ENCODE peak calls at places on chromosomes 12 and 14, in four cellular contexts. Q, V, H and K are unnamed samples. For H3K9me3, the result is how much of the 10 kb centered on the place peaks cover.

GRCh38 chr12:98345308-98345876 is 170.0 kb upstream of the TMPO start:
- DNase-seq in H (no peak), Q (no peak), V (no peak), K (no peak)

GRCh38 chr14:89206426-89206825 is 210.6 kb downstream of the FOXN3 start:
- DNase-seq in Q (no peak), H (no peak), V (no peak), K (no peak)

GRCh38 chr14:60514378-60515243 is 5.7 kb downstream of the SIX6 start:
- DNase-seq in Q (peak), H (no peak), V (peak), K (no peak)

GRCh38 chr14:77212933-77213656 is 31.5 kb downstream of the TMEM63C start:
- DNase-seq in H (peak), Q (no peak), V (no peak), K (no peak)

GRCh38 chr12:80679346-80680131 is 27.9 kb upstream of the MYF6 start:
- DNase-seq in H (no peak), Q (no peak), V (no peak), K (no peak)

GRCh38 chr12:104295954-104296353 is 7.6 kb upstream of the EID3 start:
- DNase-seq in V (no peak), H (no peak), Q (no peak), K (no peak)

GRCh38 chr14:65263161-65263788 is 149.3 kb upstream of the FUT8 start:
- DNase-seq in H (no peak), V (no peak), Q (no peak), K (no peak)

GRCh38 chr14:102853703-102854396 is 68.6 kb upstream of the AMN start:
- DNase-seq in V (no peak), H (no peak), Q (no peak), K (no peak)

GRCh38 chr12:107134558-107134957 is 41.2 kb upstream of the CRY1 start:
- DNase-seq in V (no peak), H (no peak), Q (no peak), K (no peak)

GRCh38 chr12:122306407-122306806 is 40.1 kb upstream of the VPS33A start:
- DNase-seq in H (no peak), Q (no peak), V (no peak), K (no peak)

GRCh38 chr14:88299865-88300264 is 23.2 kb downstream of the KCNK10 start:
- DNase-seq in Q (no peak), V (no peak), H (no peak), K (no peak)

GRCh38 chr14:90280096-90280495 is 23.7 kb downstream of the PSMC1 start:
- DNase-seq in V (no peak), Q (no peak), H (no peak), K (no peak)

GRCh38 chr12:88648625-88649024 is 68.4 kb upstream of the KITLG start:
- DNase-seq in Q (no peak), V (no peak), H (no peak), K (no peak)

GRCh38 chr12:40989785-40990184 is 198.3 kb upstream of the PDZRN4 start:
- DNase-seq in H (no peak), V (no peak), Q (no peak), K (no peak)

GRCh38 chr12:12467701-12468218 is 94.9 kb downstream of the DUSP16 start:
- DNase-seq in H (no peak), V (no peak), Q (peak), K (peak)

GRCh38 chr14:104085032-104085888 is at the start of gene ASPG:
- DNase-seq in V (peak), H (no peak), Q (peak), K (peak)

DNA sequence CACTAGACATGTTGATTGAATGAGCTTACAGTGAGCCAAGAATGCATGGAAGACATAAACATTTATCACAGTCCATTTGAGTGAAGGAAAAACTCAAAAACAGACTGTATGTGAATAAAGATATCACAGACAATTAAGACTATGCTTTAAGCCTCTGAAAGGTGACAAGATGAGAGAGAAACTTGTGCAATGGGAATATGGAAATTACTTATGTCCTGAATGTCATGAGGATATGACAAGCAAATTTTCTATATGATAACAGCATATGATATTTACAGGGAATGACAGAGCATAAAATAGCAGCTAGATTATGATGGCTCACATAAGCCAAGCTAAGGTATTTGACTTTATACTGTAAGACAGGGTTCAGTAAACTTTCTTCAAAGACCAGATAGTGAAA is 1153.1 kb upstream of the USP15 start:
- DNase-seq in Q (no peak), H (no peak), V (no peak), K (no peak)
- H3K9me3 ChIP-seq in Q (under half), H (under half), V (under half), K (under half)

DNA sequence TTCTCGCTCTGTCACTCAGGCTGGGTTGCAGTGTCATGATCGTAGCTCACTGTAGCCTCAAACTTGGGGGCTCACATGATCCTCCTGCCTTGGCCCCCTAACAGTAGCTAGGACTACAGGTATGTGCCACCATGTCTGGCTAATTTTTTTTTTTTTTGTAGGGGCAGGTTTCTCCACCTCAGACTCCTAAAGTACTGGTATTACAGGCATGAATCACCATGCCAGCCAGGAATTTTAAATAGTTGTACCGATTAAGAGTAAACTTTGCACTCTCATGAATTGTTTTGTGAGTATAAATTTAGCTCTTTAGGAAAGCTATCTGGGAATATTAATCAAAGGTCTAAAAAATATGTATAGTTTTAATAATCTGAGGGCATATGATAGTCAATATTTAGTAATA is 25.5 kb downstream of the YEATS4 start:
- DNase-seq in V (no peak), Q (no peak), H (no peak), K (no peak)
- H3K9me3 ChIP-seq in V (under half), Q (under half), H (under half), K (under half)

GRCh38 chr14:66959437-66960050 is 229.7 kb upstream of the GARIN2 start:
- DNase-seq in Q (no peak), V (no peak), H (no peak), K (no peak)

DNA sequence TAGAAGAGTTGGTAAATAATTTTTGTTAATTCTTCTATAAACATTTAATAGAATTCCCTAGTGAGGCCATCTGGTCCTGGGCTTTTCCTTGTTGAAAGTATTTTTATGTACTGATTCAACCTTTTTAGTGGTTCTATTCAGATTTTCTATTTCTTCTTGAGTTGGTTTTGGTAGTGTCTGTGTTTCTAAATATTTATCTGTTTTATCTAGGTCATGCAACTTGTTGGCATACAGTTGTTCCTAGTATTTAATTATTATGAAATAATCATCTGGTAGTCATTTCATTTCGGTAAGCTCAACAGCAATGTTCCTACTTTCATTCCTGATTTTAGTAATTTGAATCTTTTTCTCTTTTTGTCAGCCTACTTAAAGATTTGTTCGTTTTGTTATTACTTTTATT is 234.1 kb upstream of the GARIN2 start:
- DNase-seq in V (no peak), H (no peak), Q (no peak), K (no peak)
- H3K9me3 ChIP-seq in V (half or more), H (under half), Q (under half), K (under half)

GRCh38 chr12:52370906-52371608 is 3.8 kb upstream of the KRT85 start:
- DNase-seq in V (no peak), Q (peak), H (no peak), K (peak)
- H3K9me3 ChIP-seq in V (under half), Q (under half), H (under half), K (under half)

GRCh38 chr14:106215229-106215628 is 688.8 kb downstream of the TMEM121 start:
- DNase-seq in Q (no peak), V (no peak), H (no peak), K (no peak)
- H3K9me3 ChIP-seq in Q (under half), V (under half), H (under half), K (under half)

DNA sequence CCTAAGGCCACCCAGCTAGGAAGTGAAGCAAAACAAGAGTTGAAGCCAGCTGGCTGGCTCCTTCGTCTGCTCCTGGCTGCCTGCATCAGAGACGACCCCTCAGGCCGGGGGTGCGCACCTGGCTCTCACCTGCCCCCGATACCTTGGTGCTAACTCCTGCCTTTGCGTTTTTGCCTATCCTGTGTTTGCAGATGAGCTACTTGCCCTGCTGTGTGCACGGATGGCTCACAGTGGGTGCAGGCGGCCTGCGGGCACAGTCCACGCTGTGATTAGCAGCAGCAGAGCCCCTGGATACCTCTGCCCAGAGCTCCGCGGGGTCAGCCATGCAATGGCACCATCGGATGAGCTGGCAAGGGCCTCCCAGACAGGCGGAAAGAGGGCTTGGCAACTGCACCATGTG is 31.2 kb upstream of the FZD10 start:
- DNase-seq in V (no peak), H (no peak), Q (no peak), K (peak)
- H3K9me3 ChIP-seq in V (under half), H (under half), Q (under half), K (under half)

GRCh38 chr14:98935921-98936320 is 336.1 kb downstream of the BCL11B start:
- DNase-seq in Q (no peak), H (no peak), V (no peak), K (no peak)
- H3K9me3 ChIP-seq in Q (under half), H (under half), V (under half), K (under half)

DNA sequence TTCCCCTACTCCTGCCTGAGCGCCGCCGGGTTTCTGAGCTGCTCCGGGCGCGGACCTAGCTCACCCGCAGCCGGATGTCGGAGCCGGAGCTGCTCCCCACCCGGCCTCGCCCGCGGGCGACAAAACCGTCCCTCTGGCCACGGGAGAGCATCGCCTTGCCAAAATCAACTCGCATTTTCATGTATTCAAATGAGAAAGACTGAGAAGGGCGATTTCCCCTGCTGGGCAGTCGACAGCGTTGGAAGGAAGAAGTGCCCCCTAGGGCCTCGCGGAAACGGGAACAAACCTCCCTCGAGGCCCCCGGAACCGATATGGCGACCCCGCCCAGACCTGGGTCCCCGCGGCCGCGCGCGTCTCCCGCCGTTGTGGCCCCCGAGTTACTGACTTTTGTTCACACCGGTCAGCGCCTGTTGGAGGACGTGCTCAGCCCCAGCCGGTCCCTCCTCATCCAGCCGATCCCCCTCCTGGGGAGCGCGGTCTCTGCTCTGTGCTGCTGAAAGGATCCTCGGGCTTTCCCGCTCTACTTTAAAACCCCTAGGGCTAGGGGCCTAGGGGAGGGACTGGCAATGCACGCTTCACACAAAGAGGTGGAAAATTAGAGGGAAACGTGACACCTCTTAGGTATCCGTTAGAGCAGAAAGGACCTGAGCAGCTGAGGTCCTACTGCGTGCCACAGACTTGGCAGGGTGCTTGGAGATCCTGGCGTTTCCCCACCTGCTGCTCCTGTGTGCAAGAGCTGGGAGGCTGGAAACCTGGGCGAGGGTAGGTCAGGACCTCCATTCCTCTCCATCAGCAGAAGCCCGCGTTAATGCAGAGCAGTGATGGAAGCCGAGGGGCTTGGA is 4.3 kb downstream of the TTC6 start:
- DNase-seq in H (no peak), Q (no peak), V (no peak), K (no peak)
- H3K9me3 ChIP-seq in H (under half), Q (under half), V (under half), K (under half)

GRCh38 chr12:74647241-74647640 is 109.6 kb downstream of the ATXN7L3B start:
- DNase-seq in V (no peak), Q (no peak), H (no peak), K (no peak)

GRCh38 chr12:74644681-74645080 is 107.0 kb downstream of the ATXN7L3B start:
- DNase-seq in Q (no peak), V (no peak), H (no peak), K (no peak)

GRCh38 chr12:74641262-74641661 is 103.6 kb downstream of the ATXN7L3B start:
- DNase-seq in V (no peak), Q (no peak), H (no peak), K (no peak)

GRCh38 chr12:74646831-74647230 is 109.2 kb downstream of the ATXN7L3B start:
- DNase-seq in V (no peak), Q (no peak), H (no peak), K (no peak)

DNA sequence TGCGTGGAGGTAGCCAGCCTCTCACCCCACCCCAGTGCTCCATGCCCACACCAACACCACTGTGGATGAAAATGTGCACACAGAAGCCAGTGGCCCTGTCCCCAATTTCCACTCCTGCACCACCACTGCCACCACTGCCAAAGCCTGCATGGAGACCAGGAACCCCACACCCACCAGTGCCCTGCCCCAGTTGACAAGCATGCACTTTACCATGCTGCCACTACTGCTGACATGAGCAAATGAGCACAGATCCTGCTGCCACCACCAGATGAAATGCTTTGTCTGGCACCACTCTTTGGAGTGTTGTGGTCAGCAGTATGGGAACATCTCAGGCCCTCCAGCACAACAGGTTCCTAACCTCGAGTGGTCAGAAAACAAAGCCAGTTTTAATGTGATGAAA is 104.1 kb downstream of the ATXN7L3B start:
- DNase-seq in H (no peak), V (no peak), Q (no peak), K (peak)
- H3K9me3 ChIP-seq in H (under half), V (under half), Q (under half), K (under half)